ENCODE peak calls at places on chromosomes 6 and 20, in eight cellular contexts. P, B, G, N, Y, R, A and T are unnamed samples.

GRCh38 chr6:36692220-36692619 is 5.4 kb upstream of the RAB44 start:
- DNase-seq in Y (no peak), N (no peak), B (peak), P (peak), G (no peak), R (no peak), A (no peak), T (no peak)

GRCh38 chr20:1185781-1186334 is 1.1 kb upstream of the TMEM74B start:
- DNase-seq in P (peak), Y (no peak), R (no peak), B (peak), G (peak), N (no peak), A (no peak), T (no peak)

GRCh38 chr6:69846770-69847506 is 19.4 kb upstream of the COL19A1 start:
- DNase-seq in Y (no peak), P (no peak), B (no peak), N (no peak), A (no peak), G (no peak), R (no peak), T (no peak)

GRCh38 chr6:110207652-110208051 is 27.4 kb downstream of the CDC40 start:
- DNase-seq in Y (no peak), N (no peak), G (no peak), A (no peak), P (no peak), R (no peak), B (no peak), T (no peak)

GRCh38 chr6:39084506-39084905 is 30.5 kb downstream of the SAYSD1 start:
- DNase-seq in G (no peak), P (no peak), A (no peak), B (no peak), R (no peak), Y (no peak), N (no peak), T (no peak)

GRCh38 chr6:150314230-150315188 is 54.3 kb upstream of the IYD start:
- DNase-seq in A (peak), R (no peak), G (no peak), B (no peak), P (no peak), Y (peak), N (no peak), T (no peak)

GRCh38 chr20:36736451-36737182 is 9.3 kb downstream of the NDRG3 start:
- DNase-seq in N (no peak), A (no peak), G (no peak), R (no peak), P (no peak), B (no peak), Y (no peak), T (no peak)

GRCh38 chr6:119218548-119218947 is 131.0 kb downstream of the MAN1A1 start:
- DNase-seq in B (no peak), G (no peak), P (no peak), Y (no peak), A (no peak), R (no peak), N (no peak), T (no peak)